ENCODE peak calls at places on chromosome 10, in eight cellular contexts. V is activated CD8-positive, alpha-beta memory T cell treated with anti-CD3 and anti-CD28 coated beads for 24 hours; Z is MCF 10A; J is naive thymus-derived CD8-positive, alpha-beta T cell; M is DND-41; O is CD4-positive, CD25-positive, alpha-beta regulatory T cell; X is EL; K is hepatocyte. L is an unnamed sample.

GRCh38 chr10:97464226-97464625 is 18.3 kb downstream of the ZDHHC16 start:
- DNase-seq in V (no peak), Z (no peak), J (no peak), M (no peak), O (no peak), X (no peak), K (no peak), L (no peak)

GRCh38 chr10:10804998-10805737 is 212.5 kb upstream of the CELF2 start:
- DNase-seq in V (no peak), Z (peak; percentile 55), J (no peak), M (no peak), O (no peak), X (peak; percentile 93), K (peak; percentile 41), L (peak; percentile 67)

GRCh38 chr10:73469579-73469978 is 26.2 kb downstream of the PPP3CB start:
- DNase-seq in V (no peak), Z (no peak), J (no peak), M (no peak), O (no peak), X (no peak), K (no peak), L (no peak)

GRCh38 chr10:71090801-71091200 is 121.6 kb upstream of the UNC5B start:
- DNase-seq in V (peak; percentile 40), Z (no peak), J (no peak), M (no peak), O (no peak), X (no peak), K (no peak), L (no peak)

GRCh38 chr10:130686680-130687300 is 550.6 kb downstream of the GLRX3 start:
- DNase-seq in V (no peak), Z (peak; percentile 21), J (no peak), M (no peak), O (no peak), X (no peak), K (peak; percentile 57), L (peak; percentile 1)

GRCh38 chr10:107918171-107918570 is 753.7 kb upstream of the SORCS1 start:
- DNase-seq in V (no peak), Z (no peak), J (no peak), M (no peak), O (no peak), X (no peak), K (no peak), L (no peak)

GRCh38 chr10:118508863-118509262 is 86.6 kb downstream of the PRLHR start:
- DNase-seq in V (no peak), Z (no peak), J (no peak), M (no peak), O (no peak), X (no peak), K (no peak), L (no peak)

GRCh38 chr10:72261323-72262018 is 12.3 kb upstream of the DDIT4 start:
- DNase-seq in V (peak; percentile 87), Z (peak; percentile 58), J (no peak), M (no peak), O (peak; percentile 38), X (no peak), K (peak; percentile 73), L (peak; percentile 25)

GRCh38 chr10:33193057-33193866 is 141.2 kb downstream of the NRP1 start:
- DNase-seq in V (peak; percentile 85), Z (peak; percentile 92), J (peak; percentile 62), M (peak; percentile 71), O (peak; percentile 54), X (peak; percentile 88), K (peak; percentile 91), L (peak; percentile 100)

GRCh38 chr10:23693398-23693797 is 254.5 kb downstream of the OTUD1 start:
- DNase-seq in V (no peak), Z (no peak), J (no peak), M (no peak), O (no peak), X (no peak), K (no peak), L (no peak)

GRCh38 chr10:86389441-86390193 is 23.0 kb upstream of the GRID1 start:
- DNase-seq in V (peak; percentile 79), Z (no peak), J (no peak), M (no peak), O (no peak), X (no peak), K (peak; percentile 81), L (no peak)

GRCh38 chr10:60718891-60719290 is 59.4 kb upstream of the CDK1 start:
- DNase-seq in V (no peak), Z (peak; percentile 20), J (no peak), M (no peak), O (no peak), X (peak; percentile 28), K (no peak), L (peak; percentile 82)

GRCh38 chr10:14126697-14127440 is 203.9 kb downstream of the FRMD4A start:
- DNase-seq in V (no peak), Z (peak; percentile 54), J (no peak), M (no peak), O (no peak), X (peak; percentile 68), K (no peak), L (peak; percentile 76)

GRCh38 chr10:33195608-33196376 is 138.7 kb downstream of the NRP1 start:
- DNase-seq in V (no peak), Z (no peak), J (no peak), M (no peak), O (no peak), X (peak; percentile 18), K (peak; percentile 29), L (no peak)

GRCh38 chr10:118498623-118499022 is 96.8 kb downstream of the PRLHR start:
- DNase-seq in V (no peak), Z (no peak), J (no peak), M (no peak), O (no peak), X (no peak), K (no peak), L (no peak)

GRCh38 chr10:102941401-102941800 is 23.3 kb downstream of the CNNM2 start:
- DNase-seq in V (no peak), Z (no peak), J (no peak), M (no peak), O (no peak), X (no peak), K (no peak), L (no peak)

GRCh38 chr10:77603529-77603927 is 34.1 kb downstream of the KCNMA1 start:
- DNase-seq in V (peak; percentile 57), Z (peak; percentile 35), J (no peak), M (peak; percentile 31), O (no peak), X (peak; percentile 39), K (no peak), L (peak; percentile 34)

GRCh38 chr10:132306951-132307751 is 599 bp downstream of the STK32C start:
- DNase-seq in V (peak; percentile 79), Z (peak; percentile 55), J (peak; percentile 53), M (no peak), O (peak; percentile 42), X (no peak), K (peak; percentile 77), L (peak; percentile 46)

GRCh38 chr10:114043532-114044250 is at the start of gene ADRB1:
- DNase-seq in V (peak; percentile 70), Z (peak; percentile 64), J (peak; percentile 17), M (peak; percentile 95), O (no peak), X (peak; percentile 84), K (peak; percentile 76), L (peak; percentile 19)

GRCh38 chr10:6878067-6878412 is 298.0 kb upstream of the PRKCQ start:
- DNase-seq in V (no peak), Z (peak; percentile 3), J (no peak), M (no peak), O (no peak), X (no peak), K (no peak), L (no peak)

GRCh38 chr10:79159785-79160184 is 91.0 kb downstream of the ZMIZ1 start:
- DNase-seq in V (no peak), Z (no peak), J (no peak), M (no peak), O (no peak), X (peak; percentile 53), K (no peak), L (no peak)

GRCh38 chr10:73623056-73623455 is 18.2 kb downstream of the MYOZ1 start:
- DNase-seq in V (no peak), Z (no peak), J (no peak), M (no peak), O (no peak), X (no peak), K (no peak), L (no peak)

GRCh38 chr10:90481326-90481923 is 376.4 kb downstream of the HTR7 start:
- DNase-seq in V (no peak), Z (no peak), J (no peak), M (no peak), O (no peak), X (no peak), K (no peak), L (peak; percentile 26)

GRCh38 chr10:117320050-117320665 is 55.1 kb downstream of the PDZD8 start:
- DNase-seq in V (no peak), Z (peak; percentile 42), J (peak; percentile 48), M (no peak), O (peak; percentile 5), X (peak; percentile 21), K (peak; percentile 47), L (peak; percentile 42)

GRCh38 chr10:86085686-86086085 is 280.9 kb downstream of the GRID1 start:
- DNase-seq in V (peak; percentile 19), Z (no peak), J (no peak), M (no peak), O (no peak), X (no peak), K (no peak), L (no peak)

GRCh38 chr10:77409697-77410471 is 227.7 kb downstream of the KCNMA1 start:
- DNase-seq in V (no peak), Z (no peak), J (no peak), M (no peak), O (no peak), X (no peak), K (peak; percentile 65), L (peak; percentile 62)

GRCh38 chr10:126911301-126911700 is 6.1 kb downstream of the DOCK1 start:
- DNase-seq in V (no peak), Z (no peak), J (no peak), M (no peak), O (no peak), X (no peak), K (no peak), L (no peak)

GRCh38 chr10:124671486-124672075 is 72.6 kb downstream of the FAM53B start:
- DNase-seq in V (no peak), Z (peak; percentile 21), J (peak; percentile 61), M (no peak), O (no peak), X (no peak), K (peak; percentile 39), L (peak; percentile 3)

GRCh38 chr10:36538945-36539586 is 586.3 kb upstream of the ANKRD30A start:
- DNase-seq in V (no peak), Z (peak; percentile 57), J (no peak), M (no peak), O (no peak), X (peak; percentile 51), K (peak; percentile 64), L (peak; percentile 100)

GRCh38 chr10:48658243-48658888 is 26.3 kb upstream of the WDFY4 start:
- DNase-seq in V (peak; percentile 80), Z (peak; percentile 79), J (peak; percentile 34), M (peak; percentile 67), O (peak; percentile 32), X (peak; percentile 69), K (peak; percentile 86), L (peak; percentile 96)

L was measured in PC-3.